ENCODE peak calls at places on chromosomes 13 and 19, in eight cellular contexts. One of them, this sample, is unnamed.

GRCh38 chr13:22812793-22813192 is 368.0 kb upstream of the SGCG start:
- DNase-seq in small intestine: no peak
- DNase-seq in stimulated activated CD4-positive, alpha-beta T cell treated with anti-CD3 and anti-CD28 coated beads, Interleukin-15, amount 100 ng/mL, for 1 hour: no peak
- DNase-seq in right lobe of liver: no peak
- DNase-seq in aorta: no peak
- DNase-seq in germinal center: no peak
- DNase-seq in activated B cell treated with CpG ODN at 0.5 μM for 24 hours: no peak
- DNase-seq in cardiac muscle cell: no peak
- DNase-seq in this sample: no peak

GRCh38 chr13:48258002-48258401 is 25.0 kb downstream of the ITM2B start:
- DNase-seq in cardiac muscle cell: no peak
- DNase-seq in aorta: no peak
- DNase-seq in activated B cell treated with CpG ODN at 0.5 μM for 24 hours: no peak
- DNase-seq in stimulated activated CD4-positive, alpha-beta T cell treated with anti-CD3 and anti-CD28 coated beads, Interleukin-15, amount 100 ng/mL, for 1 hour: no peak
- DNase-seq in small intestine: no peak
- DNase-seq in right lobe of liver: no peak
- DNase-seq in germinal center: no peak
- DNase-seq in this sample: no peak

GRCh38 chr19:49120325-49120683 is 960 bp downstream of the PPFIA3 start:
- DNase-seq in right lobe of liver: no peak
- DNase-seq in aorta: no peak
- DNase-seq in cardiac muscle cell: no peak
- DNase-seq in activated B cell treated with CpG ODN at 0.5 μM for 24 hours: no peak
- DNase-seq in germinal center: no peak
- DNase-seq in small intestine: no peak
- DNase-seq in stimulated activated CD4-positive, alpha-beta T cell treated with anti-CD3 and anti-CD28 coated beads, Interleukin-15, amount 100 ng/mL, for 1 hour: no peak
- DNase-seq in this sample: no peak

GRCh38 chr19:35040826-35041547 is 534 bp upstream of the HPN start:
- DNase-seq in small intestine: peak; percentile 24
- DNase-seq in activated B cell treated with CpG ODN at 0.5 μM for 24 hours: no peak
- DNase-seq in right lobe of liver: peak; percentile 99
- DNase-seq in stimulated activated CD4-positive, alpha-beta T cell treated with anti-CD3 and anti-CD28 coated beads, Interleukin-15, amount 100 ng/mL, for 1 hour: no peak
- DNase-seq in germinal center: no peak
- DNase-seq in aorta: peak; percentile 94
- DNase-seq in cardiac muscle cell: peak; percentile 86
- DNase-seq in this sample: no peak

GRCh38 chr13:93635687-93636086 is 409.1 kb downstream of the GPC6 start:
- DNase-seq in activated B cell treated with CpG ODN at 0.5 μM for 24 hours: no peak
- DNase-seq in small intestine: no peak
- DNase-seq in stimulated activated CD4-positive, alpha-beta T cell treated with anti-CD3 and anti-CD28 coated beads, Interleukin-15, amount 100 ng/mL, for 1 hour: no peak
- DNase-seq in aorta: no peak
- DNase-seq in cardiac muscle cell: no peak
- DNase-seq in germinal center: no peak
- DNase-seq in right lobe of liver: no peak
- DNase-seq in this sample: no peak

GRCh38 chr19:1211494-1212234 is 6.1 kb downstream of the STK11 start:
- DNase-seq in small intestine: no peak
- DNase-seq in germinal center: no peak
- DNase-seq in activated B cell treated with CpG ODN at 0.5 μM for 24 hours: no peak
- DNase-seq in right lobe of liver: peak; percentile 84
- DNase-seq in cardiac muscle cell: no peak
- DNase-seq in aorta: no peak
- DNase-seq in stimulated activated CD4-positive, alpha-beta T cell treated with anti-CD3 and anti-CD28 coated beads, Interleukin-15, amount 100 ng/mL, for 1 hour: no peak
- DNase-seq in this sample: no peak

GRCh38 chr13:60230593-60230992 is 66.9 kb upstream of the DIAPH3 start:
- DNase-seq in aorta: no peak
- DNase-seq in cardiac muscle cell: peak; percentile 84
- DNase-seq in right lobe of liver: no peak
- DNase-seq in small intestine: no peak
- DNase-seq in germinal center: no peak
- DNase-seq in stimulated activated CD4-positive, alpha-beta T cell treated with anti-CD3 and anti-CD28 coated beads, Interleukin-15, amount 100 ng/mL, for 1 hour: no peak
- DNase-seq in activated B cell treated with CpG ODN at 0.5 μM for 24 hours: no peak
- DNase-seq in this sample: no peak

GRCh38 chr19:51246153-51246552 is 4.7 kb upstream of the SIGLECL1 start:
- DNase-seq in cardiac muscle cell: no peak
- DNase-seq in right lobe of liver: no peak
- DNase-seq in small intestine: peak; percentile 2
- DNase-seq in stimulated activated CD4-positive, alpha-beta T cell treated with anti-CD3 and anti-CD28 coated beads, Interleukin-15, amount 100 ng/mL, for 1 hour: no peak
- DNase-seq in activated B cell treated with CpG ODN at 0.5 μM for 24 hours: no peak
- DNase-seq in germinal center: no peak
- DNase-seq in aorta: no peak
- DNase-seq in this sample: peak; percentile 3

GRCh38 chr13:34805347-34805746 is 136.7 kb upstream of the NBEA start:
- DNase-seq in activated B cell treated with CpG ODN at 0.5 μM for 24 hours: no peak
- DNase-seq in stimulated activated CD4-positive, alpha-beta T cell treated with anti-CD3 and anti-CD28 coated beads, Interleukin-15, amount 100 ng/mL, for 1 hour: no peak
- DNase-seq in aorta: no peak
- DNase-seq in cardiac muscle cell: no peak
- DNase-seq in germinal center: no peak
- DNase-seq in right lobe of liver: no peak
- DNase-seq in small intestine: no peak
- DNase-seq in this sample: no peak

GRCh38 chr13:41137951-41138350 is 5.3 kb upstream of the KBTBD6 start:
- DNase-seq in right lobe of liver: no peak
- DNase-seq in activated B cell treated with CpG ODN at 0.5 μM for 24 hours: no peak
- DNase-seq in small intestine: no peak
- DNase-seq in germinal center: no peak
- DNase-seq in stimulated activated CD4-positive, alpha-beta T cell treated with anti-CD3 and anti-CD28 coated beads, Interleukin-15, amount 100 ng/mL, for 1 hour: no peak
- DNase-seq in cardiac muscle cell: no peak
- DNase-seq in aorta: no peak
- DNase-seq in this sample: no peak

GRCh38 chr19:32676186-32676894 is 692 bp downstream of the RGS9BP start:
- DNase-seq in aorta: peak; percentile 46
- DNase-seq in activated B cell treated with CpG ODN at 0.5 μM for 24 hours: no peak
- DNase-seq in cardiac muscle cell: peak; percentile 12
- DNase-seq in germinal center: no peak
- DNase-seq in stimulated activated CD4-positive, alpha-beta T cell treated with anti-CD3 and anti-CD28 coated beads, Interleukin-15, amount 100 ng/mL, for 1 hour: no peak
- DNase-seq in small intestine: peak; percentile 38
- DNase-seq in right lobe of liver: peak; percentile 59
- DNase-seq in this sample: no peak

GRCh38 chr19:41328818-41329220 is 18.8 kb downstream of the CCDC97 start:
- DNase-seq in aorta: peak; percentile 73
- DNase-seq in germinal center: peak; percentile 53
- DNase-seq in cardiac muscle cell: no peak
- DNase-seq in right lobe of liver: no peak
- DNase-seq in small intestine: no peak
- DNase-seq in stimulated activated CD4-positive, alpha-beta T cell treated with anti-CD3 and anti-CD28 coated beads, Interleukin-15, amount 100 ng/mL, for 1 hour: no peak
- DNase-seq in activated B cell treated with CpG ODN at 0.5 μM for 24 hours: no peak
- DNase-seq in this sample: no peak